ENCODE peak calls at places on chromosomes 2 and 18, in six cellular contexts. A, V, X, O, C and F are unnamed samples. For H3K4me1, H3K9me3 and H3K27me3, the result is how much of the 10 kb centered on the place peaks cover.

GRCh38 chr2:157764386-157764785 is 111.7 kb downstream of the ACVR1 start:
- DNase-seq in A (no peak), V (no peak), X (no peak), O (no peak), C (no peak), F (no peak)

GRCh38 chr2:240392948-240393830 is 42.3 kb upstream of the GPC1 start:
- DNase-seq in A (no peak), V (peak), X (no peak), O (no peak), C (peak), F (no peak)

GRCh38 chr2:63840081-63840784 is 1.5 kb upstream of the UGP2 start:
- DNase-seq in A (no peak), V (no peak), X (no peak), O (no peak), C (no peak), F (no peak)

GRCh38 chr2:127586746-127587295 is 51.3 kb downstream of the MYO7B start:
- DNase-seq in A (no peak), V (no peak), X (no peak), O (no peak), C (peak), F (no peak)

GRCh38 chr2:109382236-109382930 is 231.4 kb downstream of the SEPTIN10 start:
- DNase-seq in A (no peak), V (peak), X (no peak), O (no peak), C (peak), F (no peak)

GRCh38 chr2:106885326-106885725 is 641 bp downstream of the ST6GAL2 start:
- DNase-seq in A (no peak), V (no peak), X (no peak), O (no peak), C (no peak), F (no peak)

GRCh38 chr2:18961991-18962421 is 372.6 kb upstream of the NT5C1B start:
- DNase-seq in A (no peak), V (no peak), X (no peak), O (no peak), C (no peak), F (no peak)

GRCh38 chr18:21943456-21943855 is 202.9 kb downstream of the MIB1 start:
- DNase-seq in A (no peak), V (no peak), X (no peak), O (no peak), C (no peak), F (no peak)

GRCh38 chr18:58058720-58059119 is 14.7 kb downstream of the NEDD4L start:
- DNase-seq in A (no peak), V (no peak), X (no peak), O (no peak), C (no peak), F (no peak)

GRCh38 chr2:127942002-127942401 is 56.2 kb upstream of the AMMECR1L start:
- DNase-seq in A (no peak), V (no peak), X (no peak), O (no peak), C (no peak), F (no peak)

GRCh38 chr2:9748586-9748985 is 94.7 kb upstream of the TAF1B start:
- DNase-seq in A (no peak), V (no peak), X (peak), O (no peak), C (no peak), F (no peak)

GRCh38 chr2:167333245-167333644 is 445.0 kb downstream of the XIRP2 start:
- DNase-seq in A (no peak), V (no peak), X (no peak), O (no peak), C (no peak), F (no peak)

GRCh38 chr2:163692611-163693482 is 43.0 kb downstream of the FIGN start:
- DNase-seq in A (no peak), V (peak), X (no peak), O (no peak), C (no peak), F (no peak)

GRCh38 chr2:131646669-131647297 is 119.1 kb downstream of the CCDC74A start:
- DNase-seq in A (no peak), V (peak), X (no peak), O (no peak), C (peak), F (no peak)

GRCh38 chr2:205617905-205618304 is 64.4 kb upstream of the NRP2 start:
- DNase-seq in A (no peak), V (no peak), X (no peak), O (no peak), C (no peak), F (peak)

GRCh38 chr2:229586012-229586411 is 128.3 kb downstream of the DNER start:
- DNase-seq in A (no peak), V (no peak), X (no peak), O (no peak), C (no peak), F (no peak)

GRCh38 chr18:32326450-32327309 is 136.8 kb downstream of the MEP1B start:
- DNase-seq in A (no peak), V (no peak), X (no peak), O (no peak), C (no peak), F (peak)

GRCh38 chr2:24566630-24567029 is 75.6 kb downstream of the NCOA1 start:
- DNase-seq in A (no peak), V (no peak), X (no peak), O (no peak), C (no peak), F (no peak)

GRCh38 chr2:157257312-157258252 is at the start of gene GALNT5:
- DNase-seq in A (no peak), V (peak), X (peak), O (no peak), C (peak), F (peak)

GRCh38 chr2:58540680-58541079 is 299.6 kb upstream of the FANCL start:
- DNase-seq in A (no peak), V (peak), X (no peak), O (peak), C (no peak), F (no peak)

GRCh38 chr2:58535994-58536393 is 294.9 kb upstream of the FANCL start:
- DNase-seq in A (no peak), V (no peak), X (no peak), O (no peak), C (no peak), F (no peak)

GRCh38 chr2:58541511-58541910 is 300.4 kb upstream of the FANCL start:
- DNase-seq in A (no peak), V (no peak), X (no peak), O (no peak), C (no peak), F (no peak)

GRCh38 chr2:58535182-58535581 is 294.1 kb upstream of the FANCL start:
- DNase-seq in A (no peak), V (peak), X (no peak), O (peak), C (no peak), F (peak)

DNA sequence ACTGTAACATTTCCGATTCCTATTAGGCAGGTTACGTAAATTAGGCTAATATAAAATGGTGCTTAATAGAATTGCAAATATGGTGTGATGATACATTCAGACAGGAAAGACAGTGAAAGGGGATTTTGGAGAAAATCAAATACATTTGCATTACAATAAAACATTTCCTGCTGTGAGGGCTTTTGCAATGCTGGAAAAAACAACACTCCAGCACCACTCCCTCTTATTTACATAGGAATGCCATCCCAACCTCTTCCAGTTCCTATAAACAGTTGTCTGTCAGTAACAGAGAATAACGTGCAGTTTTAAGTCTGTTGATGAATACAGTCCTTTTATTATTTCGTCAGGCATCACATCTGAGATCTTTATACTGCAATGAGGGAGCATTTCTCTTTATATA is 298.8 kb upstream of the FANCL start:
- DNase-seq in A (no peak), V (no peak), X (no peak), O (peak), C (no peak), F (peak)
- H3K4me1 ChIP-seq in A (under half), V (under half), X (under half), O (under half), C (under half), F (under half)

GRCh38 chr2:257429-257828 is 6.4 kb downstream of the SH3YL1 start:
- DNase-seq in A (no peak), V (no peak), X (no peak), O (no peak), C (no peak), F (no peak)
- H3K9me3 ChIP-seq in A (under half), V (under half), X (under half), O (under half), C (under half), F (under half)

DNA sequence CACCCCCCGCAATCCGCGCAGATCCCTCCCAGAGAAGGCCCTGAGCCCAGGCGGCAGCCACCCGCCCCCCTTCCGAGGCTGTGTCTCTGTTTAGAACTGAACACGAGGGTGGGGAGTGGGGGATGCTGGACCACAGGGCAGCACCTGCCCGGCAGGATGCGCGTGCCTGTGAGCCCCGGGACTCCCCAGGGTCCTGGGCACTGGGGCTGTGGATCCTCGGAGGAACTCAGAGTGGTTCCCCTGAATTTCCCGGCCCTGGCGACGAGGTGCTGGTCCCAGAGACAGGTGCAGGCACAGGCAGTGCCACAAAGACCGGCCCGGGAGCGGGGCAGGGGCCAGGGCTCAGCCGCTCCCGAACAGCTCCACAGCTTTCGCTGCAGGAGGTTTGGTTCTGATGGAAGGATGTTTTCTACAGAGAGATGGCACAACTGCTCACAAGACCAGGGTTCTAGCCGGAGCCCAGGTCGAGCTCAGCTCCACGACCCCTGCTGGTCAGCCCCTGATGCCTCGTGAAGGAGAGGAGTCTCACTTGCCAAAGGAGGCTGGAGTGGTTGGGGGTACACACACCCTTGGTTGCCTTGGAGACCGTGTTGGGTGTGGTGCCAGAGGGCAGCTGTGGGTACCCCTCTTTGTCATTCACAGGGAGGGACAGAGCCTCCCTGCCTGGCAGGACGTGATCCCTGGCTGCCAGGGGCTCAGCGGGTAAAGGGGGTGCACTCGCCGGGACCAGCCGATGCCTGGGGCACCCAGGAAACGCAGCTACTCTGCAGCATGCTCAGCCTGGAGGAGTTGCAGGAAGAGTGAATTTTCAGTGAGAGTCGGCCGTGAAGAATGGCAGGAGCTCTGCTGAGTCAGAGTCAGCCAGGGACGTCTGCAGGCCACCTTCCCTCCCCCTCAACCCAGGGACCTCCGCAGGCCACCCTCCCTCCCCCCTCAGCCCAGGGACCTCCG is 4.4 kb upstream of the NEU4 start:
- DNase-seq in A (peak), V (peak), X (no peak), O (no peak), C (peak), F (peak)
- H3K27me3 ChIP-seq in A (under half), V (under half), X (under half), O (under half), C (under half), F (under half)

DNA sequence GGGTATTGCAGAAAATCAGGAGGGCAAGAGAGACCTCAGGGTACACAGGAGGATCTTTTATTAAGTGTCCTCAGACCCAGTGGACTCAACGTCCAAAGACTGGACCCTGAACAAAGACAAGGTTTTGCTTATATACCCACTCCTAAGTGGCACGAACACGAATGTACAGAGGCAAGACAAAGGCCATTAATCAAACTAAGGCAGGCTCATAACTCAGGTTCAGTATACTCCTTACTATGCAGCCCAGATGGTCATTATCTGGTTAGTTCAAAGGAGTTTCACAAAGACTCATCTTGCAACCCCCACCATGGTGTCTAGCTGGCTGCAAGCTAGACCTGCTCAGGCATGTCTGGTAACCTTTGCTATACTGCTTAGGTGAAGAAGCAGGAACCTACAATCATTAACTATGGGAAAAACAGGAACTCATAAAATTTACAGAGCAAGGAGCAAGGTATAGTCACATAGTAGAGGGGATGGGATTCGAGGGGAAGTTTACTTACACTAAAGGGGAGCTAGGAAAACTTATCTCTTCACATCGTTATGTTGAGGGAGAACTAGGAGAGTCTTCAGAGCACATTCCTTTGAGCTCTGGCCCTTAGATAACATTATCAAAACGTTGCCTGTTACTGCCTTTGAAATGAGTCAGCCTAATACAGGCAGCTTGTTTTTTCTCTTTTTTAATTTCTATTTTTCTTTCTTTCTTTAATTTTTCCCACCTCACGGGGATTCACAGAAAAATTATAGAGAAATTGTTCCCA is 33.9 kb downstream of the SLC4A3 start:
- DNase-seq in A (no peak), V (no peak), X (no peak), O (no peak), C (no peak), F (no peak)
- H3K4me1 ChIP-seq in A (under half), V (under half), X (under half), O (under half), C (under half), F (under half)

DNA sequence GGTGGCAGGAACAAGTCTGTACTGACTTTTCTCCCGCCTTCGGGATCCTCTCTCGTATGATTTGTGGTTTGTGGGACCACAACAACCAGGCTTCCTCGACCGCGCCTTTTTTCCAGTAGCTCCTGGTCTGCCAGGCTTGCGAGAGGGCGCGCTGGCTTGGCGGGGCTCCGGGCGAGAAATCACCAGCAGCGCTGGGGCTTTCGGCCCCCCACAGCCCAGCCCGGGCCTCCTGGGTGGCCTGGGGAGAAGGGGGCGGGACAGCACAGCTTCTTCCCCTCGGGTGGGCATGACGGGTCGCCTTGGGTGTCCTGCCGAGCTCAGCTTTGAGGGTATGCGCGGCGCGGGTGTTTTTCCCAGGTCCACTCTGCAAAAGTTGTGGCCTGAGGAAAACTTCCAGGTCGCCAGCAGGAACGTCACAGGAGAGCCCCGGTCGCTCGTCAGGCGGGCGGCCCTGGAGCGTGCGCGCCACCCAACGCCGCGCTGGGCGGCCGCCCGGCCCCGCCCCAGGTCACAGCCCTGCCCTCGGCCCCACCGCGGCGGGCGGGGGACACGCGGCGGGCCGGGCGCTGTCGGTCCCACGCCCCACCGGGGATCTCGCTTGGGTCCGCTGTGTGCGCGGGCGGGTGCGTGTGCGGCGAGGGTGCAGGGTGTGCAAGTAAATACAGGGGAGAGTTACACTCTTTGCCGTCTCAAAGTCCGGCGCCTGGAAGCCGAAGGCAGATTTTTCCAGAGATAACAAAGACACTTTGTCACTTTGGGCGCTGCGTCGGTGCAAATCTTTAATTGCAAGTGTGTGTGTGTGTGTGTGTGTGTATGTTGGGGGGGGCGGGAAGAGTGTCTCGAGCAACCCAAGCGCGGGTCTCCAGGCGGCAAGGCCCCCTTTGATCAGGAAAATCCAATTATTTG is 728 bp upstream of the SP5 start:
- DNase-seq in A (peak), V (peak), X (peak), O (no peak), C (peak), F (no peak)
- H3K9me3 ChIP-seq in A (under half), V (under half), X (under half), O (under half), C (under half), F (under half)

GRCh38 chr2:218012306-218012705 is 9.5 kb upstream of the TNS1 start:
- DNase-seq in A (no peak), V (no peak), X (peak), O (no peak), C (no peak), F (no peak)
- H3K27me3 ChIP-seq in A (under half), V (under half), X (under half), O (under half), C (under half), F (under half)

GRCh38 chr18:11981633-11982366 is 493 bp downstream of the IMPA2 start:
- DNase-seq in A (peak), V (peak), X (peak), O (no peak), C (peak), F (peak)

GRCh38 chr18:11983592-11983991 is 2.3 kb downstream of the IMPA2 start:
- DNase-seq in A (no peak), V (peak), X (no peak), O (no peak), C (peak), F (peak)

GRCh38 chr18:11984091-11984490 is 2.8 kb downstream of the IMPA2 start:
- DNase-seq in A (no peak), V (no peak), X (no peak), O (no peak), C (no peak), F (no peak)

GRCh38 chr18:11981383-11981632 is at the start of gene IMPA2:
- DNase-seq in A (no peak), V (no peak), X (no peak), O (no peak), C (no peak), F (no peak)

DNA sequence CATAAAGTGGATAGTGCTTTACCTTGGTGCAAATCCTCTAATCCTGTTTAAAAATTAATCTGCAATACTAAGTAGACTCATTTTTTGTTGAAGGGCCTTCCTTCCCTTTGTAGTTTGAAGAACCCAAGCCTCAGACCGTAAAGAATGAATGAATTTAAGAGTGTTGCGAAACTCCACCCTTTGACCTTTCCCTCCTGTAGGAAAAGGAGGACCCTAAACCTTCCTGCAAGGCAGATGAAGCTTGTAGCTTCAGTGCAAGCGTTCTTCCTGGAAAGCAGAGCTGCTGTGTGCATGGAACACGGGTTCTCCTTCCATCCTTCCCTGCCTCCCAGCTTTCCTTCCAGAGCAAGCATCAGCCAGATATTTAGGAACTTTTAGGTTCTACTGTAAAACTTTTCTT is 1.7 kb downstream of the IMPA2 start:
- DNase-seq in A (no peak), V (no peak), X (peak), O (no peak), C (peak), F (peak)
- H3K4me1 ChIP-seq in A (under half), V (under half), X (under half), O (under half), C (under half), F (under half)

DNA sequence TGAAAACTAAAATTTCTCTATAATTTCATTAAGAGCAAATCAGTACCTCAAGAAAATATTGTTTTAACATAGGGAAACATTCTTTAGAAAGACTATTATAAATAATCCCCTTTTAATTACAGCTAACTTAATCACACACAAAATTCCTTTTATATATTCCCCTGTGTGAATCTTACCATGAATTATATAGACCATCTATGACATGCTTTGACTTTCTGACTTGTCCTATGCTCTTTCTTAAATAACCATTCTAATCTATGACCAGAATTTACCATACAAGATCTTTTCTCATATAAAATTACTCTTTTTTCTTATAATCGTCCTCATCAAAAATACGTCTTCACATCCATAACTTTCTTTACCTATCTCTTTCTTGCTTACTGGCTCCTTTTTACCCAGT is 824.2 kb upstream of the FAM98A start:
- DNase-seq in A (no peak), V (no peak), X (no peak), O (no peak), C (no peak), F (no peak)
- H3K9me3 ChIP-seq in A (under half), V (under half), X (under half), O (under half), C (under half), F (under half)